ENCODE peak calls at places on chromosomes 4 and X, in four cellular contexts. U is kidney; L is stimulated activated naive CD8-positive, alpha-beta T cell treated with anti-CD3 and anti-CD28 coated beads, Interleukin-15, amount 100 ng/mL, for 72 hours; B is endothelial cell. S is an unnamed sample.

GRCh38 chrX:130378008-130378669 is 7.3 kb downstream of the GPR119 start:
- DNase-seq in U (no peak), L (no peak), B (no peak), S (no peak)

GRCh38 chr4:42904986-42905385 is 12.5 kb downstream of the GRXCR1 start:
- DNase-seq in U (no peak), L (no peak), B (no peak), S (peak; percentile 11)

GRCh38 chrX:30309139-30309571 is at the start of gene NR0B1:
- DNase-seq in U (peak; percentile 63), L (no peak), B (peak; percentile 3), S (peak; percentile 11)

GRCh38 chr4:1831331-1831730 is 24.6 kb downstream of the LETM1 start:
- DNase-seq in U (no peak), L (no peak), B (no peak), S (no peak)

GRCh38 chrX:119539872-119540271 is 25.3 kb downstream of the STEEP1 start:
- DNase-seq in U (no peak), L (no peak), B (peak; percentile 12), S (no peak)

GRCh38 chr4:176123710-176124407 is 58.2 kb downstream of the WDR17 start:
- DNase-seq in U (no peak), L (no peak), B (peak; percentile 15), S (peak; percentile 36)

GRCh38 chr4:153156263-153156662 is 48.0 kb upstream of the TRIM2 start:
- DNase-seq in U (no peak), L (no peak), B (no peak), S (no peak)

GRCh38 chr4:30536231-30536630 is 183.9 kb upstream of the PCDH7 start:
- DNase-seq in U (no peak), L (no peak), B (no peak), S (no peak)

GRCh38 chr4:142815834-142816233 is 30.3 kb downstream of the INPP4B start:
- DNase-seq in U (no peak), L (peak; percentile 8), B (no peak), S (no peak)

GRCh38 chrX:22314211-22314610 is 41.5 kb downstream of the CBLL2 start:
- DNase-seq in U (no peak), L (no peak), B (no peak), S (no peak)

GRCh38 chr4:1783970-1784369 is 9.1 kb upstream of the FGFR3 start:
- DNase-seq in U (no peak), L (no peak), B (no peak), S (no peak)

GRCh38 chrX:65035451-65035779 is 59.2 kb upstream of the ZC4H2 start:
- DNase-seq in U (peak; percentile 74), L (no peak), B (peak; percentile 22), S (peak; percentile 18)

GRCh38 chrX:136784231-136784630 is 3.5 kb upstream of the ARHGEF6 start:
- DNase-seq in U (no peak), L (no peak), B (no peak), S (no peak)

GRCh38 chr4:127549521-127549920 is 83.2 kb upstream of the INTU start:
- DNase-seq in U (no peak), L (no peak), B (no peak), S (no peak)

GRCh38 chr4:111064342-111064993 is 441.6 kb upstream of the PITX2 start:
- DNase-seq in U (no peak), L (no peak), B (no peak), S (no peak)

GRCh38 chr4:76430519-76431388 is 4.3 kb upstream of the SHROOM3 start:
- DNase-seq in U (no peak), L (no peak), B (no peak), S (no peak)

GRCh38 chrX:102154900-102155805 is 624 bp downstream of the BEX5 start:
- DNase-seq in U (peak; percentile 51), L (peak; percentile 27), B (peak; percentile 28), S (peak; percentile 9)

GRCh38 chr4:83629945-83630684 is 94.2 kb downstream of the GPAT3 start:
- DNase-seq in U (no peak), L (no peak), B (no peak), S (peak; percentile 52)

GRCh38 chr4:26302390-26302897 is 18.4 kb upstream of the RBPJ start:
- DNase-seq in U (no peak), L (no peak), B (no peak), S (no peak)

GRCh38 chrX:143437439-143437838 is 79.8 kb downstream of the SPANXN3 start:
- DNase-seq in U (no peak), L (no peak), B (peak; percentile 2), S (no peak)

GRCh38 chrX:103878466-103879151 is 46.6 kb upstream of the RAB9B start:
- DNase-seq in U (no peak), L (no peak), B (no peak), S (peak; percentile 12)

GRCh38 chr4:11228575-11228974 is 200.1 kb downstream of the HS3ST1 start:
- DNase-seq in U (no peak), L (no peak), B (no peak), S (no peak)

GRCh38 chr4:28555851-28556250 is 1695.2 kb downstream of the STIM2 start:
- DNase-seq in U (no peak), L (no peak), B (no peak), S (no peak)

GRCh38 chrX:30593435-30594200 is 16.1 kb upstream of the TASL start:
- DNase-seq in U (no peak), L (no peak), B (no peak), S (peak; percentile 51)

GRCh38 chrX:35590210-35590609 is 207.9 kb upstream of the MAGEB16 start:
- DNase-seq in U (no peak), L (no peak), B (no peak), S (no peak)

GRCh38 chrX:149504226-149504914 is 736 bp downstream of the IDS start:
- DNase-seq in U (no peak), L (peak; percentile 63), B (peak; percentile 35), S (peak; percentile 19)

GRCh38 chr4:73348185-73348584 is 55.9 kb upstream of the ALB start:
- DNase-seq in U (no peak), L (no peak), B (no peak), S (no peak)

GRCh38 chr4:7421356-7422097 is 13.2 kb downstream of the PSAPL1 start:
- DNase-seq in U (no peak), L (no peak), B (no peak), S (no peak)

GRCh38 chr4:74006009-74006476 is 7.6 kb upstream of the CXCL5 start:
- DNase-seq in U (no peak), L (no peak), B (no peak), S (no peak)

GRCh38 chrX:138740361-138740760 is 28.8 kb upstream of the FGF13 start:
- DNase-seq in U (no peak), L (no peak), B (no peak), S (no peak)

GRCh38 chr4:162510937-162511336 is 347.1 kb upstream of the FSTL5 start:
- DNase-seq in U (no peak), L (no peak), B (no peak), S (no peak)